ENCODE peak calls at places on chromosomes 5 and 9, in four cellular contexts. One of them, this sample, is unnamed. For H3K36me3, the result is how much of the 10 kb centered on the place peaks cover.

GRCh38 chr9:87787735-87788134 is 61.8 kb downstream of the CTSL start:
- DNase-seq in adrenal gland: no peak
- DNase-seq in body of pancreas: no peak
- DNase-seq in uterus: no peak
- DNase-seq in this sample: no peak

GRCh38 chr9:124469011-124469832 is 19.0 kb downstream of the ADGRD2 start:
- DNase-seq in body of pancreas: no peak
- DNase-seq in uterus: no peak
- DNase-seq in adrenal gland: no peak
- DNase-seq in this sample: no peak

GRCh38 chr5:14179446-14179845 is 36.3 kb downstream of the TRIO start:
- DNase-seq in uterus: no peak
- DNase-seq in body of pancreas: no peak
- DNase-seq in adrenal gland: no peak
- DNase-seq in this sample: no peak

GRCh38 chr5:55747778-55748318 is 10.0 kb downstream of the DDX4 start:
- DNase-seq in adrenal gland: no peak
- DNase-seq in body of pancreas: no peak
- DNase-seq in uterus: no peak
- DNase-seq in this sample: no peak

GRCh38 chr5:84688566-84688965 is 303.9 kb upstream of the EDIL3 start:
- DNase-seq in body of pancreas: no peak
- DNase-seq in adrenal gland: no peak
- DNase-seq in uterus: no peak
- DNase-seq in this sample: no peak

GRCh38 chr5:39762761-39763160 is 338.0 kb upstream of the DAB2 start:
- DNase-seq in adrenal gland: no peak
- DNase-seq in uterus: no peak
- DNase-seq in body of pancreas: no peak
- DNase-seq in this sample: no peak

GRCh38 chr9:14311940-14312572 is 1.9 kb downstream of the NFIB start:
- DNase-seq in uterus: no peak
- DNase-seq in body of pancreas: no peak
- DNase-seq in adrenal gland: no peak
- DNase-seq in this sample: no peak

GRCh38 chr5:13553896-13554295 is 390.6 kb downstream of the DNAH5 start:
- DNase-seq in body of pancreas: no peak
- DNase-seq in adrenal gland: no peak
- DNase-seq in uterus: no peak
- DNase-seq in this sample: no peak

GRCh38 chr5:135243194-135244191 is 155.5 kb downstream of the MACROH2A1 start:
- DNase-seq in adrenal gland: peak
- DNase-seq in body of pancreas: peak
- DNase-seq in uterus: peak
- DNase-seq in this sample: peak

GRCh38 chr5:74657165-74657564 is 16.6 kb upstream of the ENC1 start:
- DNase-seq in uterus: no peak
- DNase-seq in body of pancreas: no peak
- DNase-seq in adrenal gland: no peak
- DNase-seq in this sample: no peak

GRCh38 chr5:108148715-108149139 is 233.2 kb downstream of the FBXL17 start:
- DNase-seq in body of pancreas: no peak
- DNase-seq in uterus: no peak
- DNase-seq in adrenal gland: no peak
- DNase-seq in this sample: no peak

GRCh38 chr5:138692370-138692769 is 60.9 kb upstream of the CTNNA1 start:
- DNase-seq in adrenal gland: no peak
- DNase-seq in uterus: no peak
- DNase-seq in body of pancreas: no peak
- DNase-seq in this sample: no peak

GRCh38 chr9:86946712-86947145 is 577 bp downstream of the GAS1 start:
- DNase-seq in uterus: no peak
- DNase-seq in body of pancreas: no peak
- DNase-seq in adrenal gland: peak
- DNase-seq in this sample: peak

GRCh38 chr5:15791274-15791673 is 291.3 kb downstream of the FBXL7 start:
- DNase-seq in body of pancreas: no peak
- DNase-seq in adrenal gland: no peak
- DNase-seq in uterus: no peak
- DNase-seq in this sample: no peak

GRCh38 chr5:131303537-131303936 is 39.7 kb downstream of the CDC42SE2 start:
- DNase-seq in uterus: no peak
- DNase-seq in adrenal gland: no peak
- DNase-seq in body of pancreas: no peak
- DNase-seq in this sample: no peak

GRCh38 chr9:16309350-16310271 is 560.9 kb downstream of the BNC2 start:
- DNase-seq in uterus: peak
- DNase-seq in adrenal gland: no peak
- DNase-seq in body of pancreas: peak
- DNase-seq in this sample: peak

GRCh38 chr5:113053614-113054013 is 77.0 kb downstream of the DCP2 start:
- DNase-seq in uterus: peak
- DNase-seq in adrenal gland: no peak
- DNase-seq in body of pancreas: no peak
- DNase-seq in this sample: no peak

GRCh38 chr5:15690611-15691010 is 190.6 kb downstream of the FBXL7 start:
- DNase-seq in adrenal gland: no peak
- DNase-seq in uterus: no peak
- DNase-seq in body of pancreas: no peak
- DNase-seq in this sample: no peak

GRCh38 chr9:80881946-80882345 is 807.4 kb downstream of the TLE1 start:
- DNase-seq in adrenal gland: no peak
- DNase-seq in body of pancreas: no peak
- DNase-seq in uterus: no peak
- DNase-seq in this sample: no peak

GRCh38 chr9:86494644-86495081 is 140.5 kb upstream of the TUT7 start:
- DNase-seq in body of pancreas: no peak
- DNase-seq in adrenal gland: no peak
- DNase-seq in uterus: no peak
- DNase-seq in this sample: no peak

GRCh38 chr5:64165500-64166200 is at the start of gene RNF180:
- DNase-seq in adrenal gland: peak
- DNase-seq in body of pancreas: peak
- DNase-seq in uterus: peak
- DNase-seq in this sample: peak

GRCh38 chr9:137670391-137671195 is 51.8 kb downstream of the EHMT1 start:
- DNase-seq in body of pancreas: peak
- DNase-seq in uterus: no peak
- DNase-seq in adrenal gland: peak
- DNase-seq in this sample: peak

GRCh38 chr5:123085638-123086286 is 3.3 kb upstream of the PRDM6 start:
- DNase-seq in adrenal gland: no peak
- DNase-seq in uterus: no peak
- DNase-seq in body of pancreas: no peak
- DNase-seq in this sample: no peak

GRCh38 chr5:131265318-131265803 is 1.5 kb downstream of the CDC42SE2 start:
- DNase-seq in body of pancreas: peak
- DNase-seq in adrenal gland: no peak
- DNase-seq in uterus: no peak
- DNase-seq in this sample: no peak

GRCh38 chr5:17355585-17356346 is 138.3 kb downstream of the BASP1 start:
- DNase-seq in uterus: no peak
- DNase-seq in body of pancreas: no peak
- DNase-seq in adrenal gland: no peak
- DNase-seq in this sample: no peak

GRCh38 chr5:136080483-136081180 is 51.8 kb downstream of the TGFBI start:
- DNase-seq in adrenal gland: peak
- DNase-seq in uterus: peak
- DNase-seq in body of pancreas: peak
- DNase-seq in this sample: peak

GRCh38 chr5:122165574-122166021 is 36.3 kb downstream of the ZNF474 start:
- DNase-seq in adrenal gland: no peak
- DNase-seq in uterus: no peak
- DNase-seq in body of pancreas: no peak
- DNase-seq in this sample: no peak

GRCh38 chr9:16236882-16237281 is 633.6 kb downstream of the BNC2 start:
- DNase-seq in body of pancreas: no peak
- DNase-seq in uterus: no peak
- DNase-seq in adrenal gland: no peak
- DNase-seq in this sample: no peak

GRCh38 chr9:137744632-137745183 is 125.9 kb downstream of the EHMT1 start:
- DNase-seq in adrenal gland: no peak
- DNase-seq in uterus: no peak
- DNase-seq in body of pancreas: no peak
- DNase-seq in this sample: no peak

GRCh38 chr9:94697972-94698581 is 28.4 kb upstream of the AOPEP start:
- DNase-seq in adrenal gland: no peak
- DNase-seq in body of pancreas: no peak
- DNase-seq in uterus: no peak
- DNase-seq in this sample: no peak

GRCh38 chr9:99197987-99198386 is 23.8 kb downstream of the ALG2 start:
- DNase-seq in body of pancreas: no peak
- DNase-seq in adrenal gland: no peak
- DNase-seq in uterus: no peak
- DNase-seq in this sample: no peak

GRCh38 chr5:149378241-149378805 is 769 bp downstream of the IL17B start:
- DNase-seq in body of pancreas: no peak
- DNase-seq in uterus: no peak
- DNase-seq in adrenal gland: no peak
- DNase-seq in this sample: no peak

GRCh38 chr5:157748740-157749461 is 5.4 kb downstream of the LSM11 start:
- DNase-seq in body of pancreas: no peak
- DNase-seq in uterus: peak
- DNase-seq in adrenal gland: peak
- DNase-seq in this sample: no peak

GRCh38 chr5:163894645-163895044 is 389.2 kb downstream of the MAT2B start:
- DNase-seq in adrenal gland: no peak
- DNase-seq in body of pancreas: no peak
- DNase-seq in uterus: no peak
- DNase-seq in this sample: no peak

GRCh38 chr9:77598510-77598909 is 49.6 kb downstream of the GNA14 start:
- DNase-seq in body of pancreas: peak
- DNase-seq in uterus: peak
- DNase-seq in adrenal gland: peak
- DNase-seq in this sample: no peak

DNA sequence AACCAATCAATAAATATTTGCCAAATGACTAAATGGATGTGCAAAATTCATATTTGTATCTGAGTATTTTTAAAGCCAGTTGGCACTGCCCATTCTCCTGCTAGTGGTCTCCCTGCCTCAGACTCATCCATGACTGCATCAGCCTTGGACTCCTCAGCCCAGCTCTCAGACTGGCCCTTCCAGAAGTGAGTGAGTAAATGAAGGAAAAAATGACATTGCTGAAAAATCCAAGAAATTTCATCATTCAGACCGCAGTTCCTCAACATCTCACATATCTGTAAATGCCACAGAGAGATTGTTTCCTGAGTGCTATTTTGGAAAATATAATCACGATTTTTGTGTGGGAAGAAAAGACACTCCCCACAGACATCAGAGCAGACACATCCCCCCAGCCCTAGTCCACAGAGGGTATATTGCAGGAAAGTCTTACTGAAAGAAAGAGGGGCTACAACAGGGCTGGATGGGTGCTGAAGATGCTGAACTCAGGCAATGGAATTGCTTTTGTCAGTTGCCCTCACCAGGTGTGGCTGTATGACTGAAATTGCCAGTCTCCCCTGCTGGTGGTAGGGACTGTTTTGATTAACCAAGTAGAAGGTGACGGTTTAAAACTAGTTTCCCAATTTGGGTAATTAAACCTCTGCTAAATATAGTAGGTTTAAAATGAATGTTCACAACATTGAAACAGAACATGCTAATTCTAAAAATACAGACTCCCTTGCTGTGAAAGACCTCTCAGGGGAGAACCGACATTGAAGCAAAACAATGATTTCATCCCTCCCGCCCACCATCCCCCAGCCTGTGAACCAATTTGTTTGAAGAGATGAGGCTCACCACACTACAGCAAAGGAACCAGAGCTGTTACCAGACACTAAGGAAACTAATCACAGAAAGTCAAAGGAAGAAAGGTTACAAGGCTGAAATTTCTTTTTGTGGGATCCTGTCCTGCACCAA is 158.8 kb downstream of the DEPDC1B start:
- DNase-seq in body of pancreas: no peak
- DNase-seq in uterus: no peak
- DNase-seq in adrenal gland: no peak
- DNase-seq in this sample: no peak
- H3K36me3 ChIP-seq in body of pancreas: under half
- H3K36me3 ChIP-seq in uterus: under half
- H3K36me3 ChIP-seq in adrenal gland: under half
- H3K36me3 ChIP-seq in this sample: under half

DNA sequence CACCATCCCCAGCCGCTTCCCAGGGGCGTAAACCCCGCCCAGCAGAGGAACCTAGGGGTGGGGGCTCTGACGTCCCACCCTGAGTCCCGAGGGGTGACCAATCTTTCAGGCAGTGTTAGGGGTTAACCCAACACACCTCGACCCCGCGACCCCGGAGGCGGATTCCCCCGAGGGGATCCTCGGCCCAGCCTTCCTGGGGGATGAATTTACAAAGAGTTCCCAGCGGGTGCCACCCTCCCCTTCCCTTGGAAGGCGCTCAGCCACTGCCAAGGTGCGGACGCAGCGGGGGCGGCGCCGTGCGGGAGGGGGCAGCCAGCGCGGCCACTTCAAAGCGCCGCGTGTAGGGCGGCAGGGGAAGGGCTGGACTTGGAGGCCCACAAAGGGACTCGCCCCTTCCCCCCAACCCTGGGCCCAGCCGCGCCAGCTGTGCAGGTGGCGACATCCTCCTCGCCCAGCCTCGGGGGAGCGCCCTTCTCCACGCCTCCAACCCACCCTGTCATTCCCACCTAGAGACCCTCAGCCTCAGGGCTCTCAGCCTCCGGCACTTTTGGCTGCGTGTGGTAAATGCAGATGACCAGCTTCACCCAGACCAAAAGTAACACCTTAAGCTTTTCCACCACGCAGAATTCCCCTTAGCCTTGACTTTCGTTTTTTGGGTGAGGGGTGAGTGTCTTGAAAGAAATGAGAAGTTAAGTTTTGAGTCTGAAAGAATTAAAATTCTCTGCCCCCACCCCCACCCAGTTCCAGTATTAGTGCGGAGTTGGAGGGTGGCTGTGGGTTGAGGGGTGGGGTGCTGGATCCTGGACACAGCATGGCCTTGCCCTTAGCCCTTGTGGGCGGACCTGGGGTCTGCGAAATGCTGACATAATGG is 43.3 kb upstream of the TCF7 start:
- DNase-seq in body of pancreas: peak
- DNase-seq in adrenal gland: no peak
- DNase-seq in uterus: no peak
- DNase-seq in this sample: no peak
- TF ChIP-seq POLR2A in body of pancreas: no peak
- TF ChIP-seq POLR2A in adrenal gland: no peak
- TF ChIP-seq POLR2A in uterus: no peak
- TF ChIP-seq POLR2A in this sample: no peak

GRCh38 chr5:179967489-179967888 is 59.8 kb upstream of the TBC1D9B start:
- DNase-seq in adrenal gland: no peak
- DNase-seq in uterus: no peak
- DNase-seq in body of pancreas: no peak
- DNase-seq in this sample: no peak
- H3K36me3 ChIP-seq in adrenal gland: under half
- H3K36me3 ChIP-seq in uterus: under half
- H3K36me3 ChIP-seq in body of pancreas: under half
- H3K36me3 ChIP-seq in this sample: under half

GRCh38 chr5:177022386-177023246 is at the start of gene ZNF346:
- DNase-seq in adrenal gland: peak
- DNase-seq in uterus: peak
- DNase-seq in body of pancreas: peak
- DNase-seq in this sample: peak
- TF ChIP-seq POLR2A in adrenal gland: peak
- TF ChIP-seq POLR2A in uterus: peak
- TF ChIP-seq POLR2A in body of pancreas: peak
- TF ChIP-seq POLR2A in this sample: no peak

GRCh38 chr9:114031948-114032688 is 46.0 kb downstream of the AMBP start:
- DNase-seq in uterus: no peak
- DNase-seq in body of pancreas: no peak
- DNase-seq in adrenal gland: no peak
- DNase-seq in this sample: no peak
- H3K36me3 ChIP-seq in uterus: under half
- H3K36me3 ChIP-seq in body of pancreas: under half
- H3K36me3 ChIP-seq in adrenal gland: under half
- H3K36me3 ChIP-seq in this sample: under half

This sample was measured in gastrocnemius medialis.